ENCODE peak calls at places on chromosomes 1 and 21, in ten cellular contexts. One of them, this sample, is unnamed.

GRCh38 chr1:209774592-209774991 is 9.8 kb downstream of the C1orf74 start:
- DNase-seq in right lobe of liver: no peak
- DNase-seq in left lung: no peak
- DNase-seq in K562: no peak
- DNase-seq in lower lobe of right lung: no peak
- DNase-seq in left ventricle myocardium inferior: no peak
- DNase-seq in tibial nerve: no peak
- DNase-seq in neural progenitor cell: no peak
- DNase-seq in tibial artery: no peak
- DNase-seq in transverse colon: no peak
- DNase-seq in this sample: no peak

GRCh38 chr21:45410865-45411809 is 6.2 kb downstream of the COL18A1 start:
- DNase-seq in right lobe of liver: peak
- DNase-seq in left lung: peak
- DNase-seq in K562: peak
- DNase-seq in lower lobe of right lung: no peak
- DNase-seq in left ventricle myocardium inferior: peak
- DNase-seq in tibial nerve: no peak
- DNase-seq in neural progenitor cell: no peak
- DNase-seq in tibial artery: peak
- DNase-seq in transverse colon: no peak
- DNase-seq in this sample: no peak

GRCh38 chr1:217472915-217473314 is 158.0 kb downstream of the GPATCH2 start:
- DNase-seq in right lobe of liver: no peak
- DNase-seq in left lung: no peak
- DNase-seq in K562: no peak
- DNase-seq in lower lobe of right lung: no peak
- DNase-seq in left ventricle myocardium inferior: no peak
- DNase-seq in tibial nerve: no peak
- DNase-seq in neural progenitor cell: no peak
- DNase-seq in tibial artery: no peak
- DNase-seq in transverse colon: no peak
- DNase-seq in this sample: no peak

GRCh38 chr1:13812456-13813397 is 112.7 kb downstream of the PRDM2 start:
- DNase-seq in right lobe of liver: no peak
- DNase-seq in left lung: no peak
- DNase-seq in K562: no peak
- DNase-seq in lower lobe of right lung: no peak
- DNase-seq in left ventricle myocardium inferior: no peak
- DNase-seq in tibial nerve: no peak
- DNase-seq in neural progenitor cell: no peak
- DNase-seq in tibial artery: no peak
- DNase-seq in transverse colon: no peak
- DNase-seq in this sample: no peak

GRCh38 chr1:12771186-12771585 is 2.4 kb upstream of the PRAMEF12 start:
- DNase-seq in right lobe of liver: no peak
- DNase-seq in left lung: no peak
- DNase-seq in K562: no peak
- DNase-seq in lower lobe of right lung: no peak
- DNase-seq in left ventricle myocardium inferior: no peak
- DNase-seq in tibial nerve: no peak
- DNase-seq in neural progenitor cell: no peak
- DNase-seq in tibial artery: no peak
- DNase-seq in transverse colon: no peak
- DNase-seq in this sample: no peak

GRCh38 chr21:41821081-41821755 is 54.4 kb upstream of the RIPK4 start:
- DNase-seq in right lobe of liver: peak
- DNase-seq in left lung: no peak
- DNase-seq in K562: no peak
- DNase-seq in lower lobe of right lung: no peak
- DNase-seq in left ventricle myocardium inferior: no peak
- DNase-seq in tibial nerve: no peak
- DNase-seq in neural progenitor cell: no peak
- DNase-seq in tibial artery: peak
- DNase-seq in transverse colon: no peak
- DNase-seq in this sample: no peak

GRCh38 chr1:107534632-107535031 is 393.8 kb downstream of the NTNG1 start:
- DNase-seq in right lobe of liver: no peak
- DNase-seq in left lung: no peak
- DNase-seq in K562: no peak
- DNase-seq in lower lobe of right lung: no peak
- DNase-seq in left ventricle myocardium inferior: no peak
- DNase-seq in tibial nerve: no peak
- DNase-seq in neural progenitor cell: no peak
- DNase-seq in tibial artery: no peak
- DNase-seq in transverse colon: peak
- DNase-seq in this sample: no peak

GRCh38 chr1:121546830-121547680 is 362.3 kb downstream of the SRGAP2C start:
- DNase-seq in right lobe of liver: no peak
- DNase-seq in left lung: no peak
- DNase-seq in K562: no peak
- DNase-seq in lower lobe of right lung: no peak
- DNase-seq in left ventricle myocardium inferior: no peak
- DNase-seq in tibial nerve: no peak
- DNase-seq in neural progenitor cell: no peak
- DNase-seq in tibial artery: no peak
- DNase-seq in transverse colon: no peak
- DNase-seq in this sample: no peak

GRCh38 chr1:106986603-106987002 is 69.9 kb upstream of the PRMT6 start:
- DNase-seq in right lobe of liver: no peak
- DNase-seq in left lung: no peak
- DNase-seq in K562: no peak
- DNase-seq in lower lobe of right lung: no peak
- DNase-seq in left ventricle myocardium inferior: no peak
- DNase-seq in tibial nerve: no peak
- DNase-seq in neural progenitor cell: peak
- DNase-seq in tibial artery: no peak
- DNase-seq in transverse colon: no peak
- DNase-seq in this sample: no peak

GRCh38 chr1:66446261-66447001 is 87.5 kb upstream of the SGIP1 start:
- DNase-seq in right lobe of liver: no peak
- DNase-seq in left lung: no peak
- DNase-seq in K562: peak
- DNase-seq in lower lobe of right lung: no peak
- DNase-seq in left ventricle myocardium inferior: no peak
- DNase-seq in tibial nerve: no peak
- DNase-seq in neural progenitor cell: peak
- DNase-seq in tibial artery: no peak
- DNase-seq in transverse colon: no peak
- DNase-seq in this sample: peak

GRCh38 chr1:59027176-59027575 is 243.3 kb upstream of the JUN start:
- DNase-seq in right lobe of liver: no peak
- DNase-seq in left lung: no peak
- DNase-seq in K562: no peak
- DNase-seq in lower lobe of right lung: no peak
- DNase-seq in left ventricle myocardium inferior: no peak
- DNase-seq in tibial nerve: no peak
- DNase-seq in neural progenitor cell: no peak
- DNase-seq in tibial artery: no peak
- DNase-seq in transverse colon: no peak
- DNase-seq in this sample: no peak

GRCh38 chr1:47331875-47332274 is 1.7 kb upstream of the CMPK1 start:
- DNase-seq in right lobe of liver: no peak
- DNase-seq in left lung: no peak
- DNase-seq in K562: no peak
- DNase-seq in lower lobe of right lung: no peak
- DNase-seq in left ventricle myocardium inferior: no peak
- DNase-seq in tibial nerve: no peak
- DNase-seq in neural progenitor cell: no peak
- DNase-seq in tibial artery: no peak
- DNase-seq in transverse colon: no peak
- DNase-seq in this sample: no peak

GRCh38 chr1:203038891-203039608 is 12.8 kb downstream of the PPFIA4 start:
- DNase-seq in right lobe of liver: peak
- DNase-seq in left lung: peak
- DNase-seq in K562: peak
- DNase-seq in lower lobe of right lung: peak
- DNase-seq in left ventricle myocardium inferior: peak
- DNase-seq in tibial nerve: peak
- DNase-seq in neural progenitor cell: peak
- DNase-seq in tibial artery: peak
- DNase-seq in transverse colon: peak
- DNase-seq in this sample: peak

GRCh38 chr1:64699327-64699726 is 45.5 kb upstream of the RAVER2 start:
- DNase-seq in right lobe of liver: no peak
- DNase-seq in left lung: no peak
- DNase-seq in K562: no peak
- DNase-seq in lower lobe of right lung: no peak
- DNase-seq in left ventricle myocardium inferior: no peak
- DNase-seq in tibial nerve: no peak
- DNase-seq in neural progenitor cell: peak
- DNase-seq in tibial artery: no peak
- DNase-seq in transverse colon: no peak
- DNase-seq in this sample: no peak

GRCh38 chr1:36609241-36610027 is 126.7 kb upstream of the CSF3R start:
- DNase-seq in right lobe of liver: peak
- DNase-seq in left lung: no peak
- DNase-seq in K562: peak
- DNase-seq in lower lobe of right lung: no peak
- DNase-seq in left ventricle myocardium inferior: no peak
- DNase-seq in tibial nerve: no peak
- DNase-seq in neural progenitor cell: peak
- DNase-seq in tibial artery: no peak
- DNase-seq in transverse colon: peak
- DNase-seq in this sample: peak

DNA sequence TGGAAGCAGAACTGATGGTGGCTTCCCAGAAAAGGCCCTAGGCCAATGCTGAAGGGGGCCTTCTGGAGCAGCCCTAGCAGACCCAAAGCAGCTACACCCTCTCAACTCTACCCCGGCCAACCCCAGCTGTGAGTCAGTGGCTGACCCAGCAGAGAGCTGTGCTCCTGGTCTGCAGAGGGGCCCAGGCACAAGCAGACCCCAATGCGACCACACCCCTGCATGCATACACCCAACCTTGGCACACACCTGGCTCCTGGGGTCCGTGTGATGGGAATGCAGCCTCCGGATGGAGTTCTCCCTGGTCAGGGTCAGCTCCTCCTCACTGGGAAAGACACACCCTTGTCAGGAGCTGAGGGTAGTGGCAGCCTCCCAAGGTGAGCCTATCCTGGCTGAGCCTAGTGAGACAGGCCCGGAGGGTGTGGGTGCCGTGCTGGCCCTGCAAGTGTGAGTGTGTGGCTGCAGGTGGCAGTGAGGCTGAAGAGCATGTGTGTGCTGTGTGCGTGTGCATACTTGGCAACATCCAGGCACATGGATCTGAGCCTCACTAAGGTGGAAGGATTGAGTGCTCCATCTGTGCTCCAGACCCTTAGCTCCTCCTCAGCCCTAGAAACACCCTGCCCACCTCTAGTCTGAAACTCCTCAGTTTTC is 3.9 kb upstream of the ARHGAP30 start:
- DNase-seq in right lobe of liver: no peak
- DNase-seq in left lung: no peak
- DNase-seq in K562: no peak
- DNase-seq in lower lobe of right lung: no peak
- DNase-seq in left ventricle myocardium inferior: no peak
- DNase-seq in tibial nerve: no peak
- DNase-seq in neural progenitor cell: no peak
- DNase-seq in tibial artery: no peak
- DNase-seq in transverse colon: peak
- DNase-seq in this sample: peak
- TF ChIP-seq CTCF in right lobe of liver: no peak
- TF ChIP-seq CTCF in left lung: no peak
- TF ChIP-seq CTCF in K562: no peak
- TF ChIP-seq CTCF in lower lobe of right lung: no peak
- TF ChIP-seq CTCF in left ventricle myocardium inferior: no peak
- TF ChIP-seq CTCF in tibial nerve: no peak
- TF ChIP-seq CTCF in neural progenitor cell: no peak
- TF ChIP-seq CTCF in tibial artery: no peak
- TF ChIP-seq CTCF in transverse colon: no peak
- TF ChIP-seq CTCF in this sample: no peak

GRCh38 chr1:234502785-234503184 is 23.8 kb upstream of the TARBP1 start:
- DNase-seq in right lobe of liver: no peak
- DNase-seq in left lung: no peak
- DNase-seq in K562: no peak
- DNase-seq in lower lobe of right lung: no peak
- DNase-seq in left ventricle myocardium inferior: no peak
- DNase-seq in tibial nerve: no peak
- DNase-seq in neural progenitor cell: no peak
- DNase-seq in tibial artery: no peak
- DNase-seq in transverse colon: no peak
- DNase-seq in this sample: no peak
- H3K27ac ChIP-seq in right lobe of liver: peak
- H3K27ac ChIP-seq in left lung: no peak
- H3K27ac ChIP-seq in K562: no peak
- H3K27ac ChIP-seq in lower lobe of right lung: no peak
- H3K27ac ChIP-seq in left ventricle myocardium inferior: peak
- H3K27ac ChIP-seq in tibial nerve: no peak
- H3K27ac ChIP-seq in neural progenitor cell: no peak
- H3K27ac ChIP-seq in tibial artery: peak
- H3K27ac ChIP-seq in transverse colon: peak
- H3K27ac ChIP-seq in this sample: no peak

GRCh38 chr1:181095260-181095659 is 6.8 kb downstream of the IER5 start:
- DNase-seq in right lobe of liver: no peak
- DNase-seq in left lung: no peak
- DNase-seq in K562: no peak
- DNase-seq in lower lobe of right lung: no peak
- DNase-seq in left ventricle myocardium inferior: no peak
- DNase-seq in tibial nerve: no peak
- DNase-seq in neural progenitor cell: no peak
- DNase-seq in tibial artery: no peak
- DNase-seq in transverse colon: no peak
- DNase-seq in this sample: no peak
- TF ChIP-seq CTCF in right lobe of liver: no peak
- TF ChIP-seq CTCF in left lung: no peak
- TF ChIP-seq CTCF in K562: no peak
- TF ChIP-seq CTCF in lower lobe of right lung: no peak
- TF ChIP-seq CTCF in left ventricle myocardium inferior: no peak
- TF ChIP-seq CTCF in tibial nerve: no peak
- TF ChIP-seq CTCF in neural progenitor cell: no peak
- TF ChIP-seq CTCF in tibial artery: no peak
- TF ChIP-seq CTCF in transverse colon: no peak
- TF ChIP-seq CTCF in this sample: no peak

DNA sequence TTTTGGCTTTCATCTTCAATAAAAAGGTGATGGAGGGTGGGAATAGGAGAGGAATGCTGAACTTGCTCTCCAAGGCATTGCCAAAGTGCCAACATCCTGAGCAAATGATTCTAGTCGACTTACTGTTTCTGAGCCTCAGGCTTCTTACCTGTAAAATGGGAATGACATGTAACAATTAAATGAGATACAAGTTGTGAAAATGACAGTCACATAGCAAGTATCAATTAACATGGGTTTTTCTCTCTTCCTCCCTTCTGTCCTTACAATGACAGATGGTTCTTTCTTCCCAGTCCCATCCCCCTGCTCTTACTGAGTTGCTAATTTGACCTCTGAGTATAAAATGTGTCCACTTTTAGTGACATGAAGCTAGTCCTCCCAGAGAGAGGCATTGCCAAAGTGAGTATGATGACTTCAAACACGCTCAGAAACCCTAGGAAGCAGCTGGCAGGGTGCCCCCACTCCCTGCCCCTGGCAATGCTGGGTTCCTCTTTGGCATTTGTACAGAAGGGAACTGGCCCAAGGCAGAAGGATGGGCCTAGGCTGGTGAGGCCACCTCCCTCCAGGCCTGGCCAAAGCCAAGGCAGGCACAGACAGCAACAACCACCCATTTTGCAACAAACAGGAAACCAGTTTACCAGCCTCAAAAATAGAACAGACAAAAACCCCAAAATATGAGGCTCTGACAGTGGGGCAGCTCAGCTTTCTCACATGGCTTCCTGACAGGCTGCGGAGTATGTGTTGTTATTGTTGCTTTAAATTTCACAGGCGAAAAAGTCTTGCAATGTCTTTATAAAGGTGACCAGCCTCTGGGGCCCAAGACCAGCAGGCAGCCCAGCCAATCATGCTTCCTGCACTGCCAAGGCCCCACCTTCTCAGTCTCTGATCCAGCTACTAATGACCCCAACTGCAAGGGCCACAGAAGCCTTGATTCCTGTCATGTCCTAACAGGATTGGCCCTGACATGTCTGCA is 115.9 kb downstream of the HIVEP3 start:
- DNase-seq in right lobe of liver: no peak
- DNase-seq in left lung: peak
- DNase-seq in K562: no peak
- DNase-seq in lower lobe of right lung: peak
- DNase-seq in left ventricle myocardium inferior: peak
- DNase-seq in tibial nerve: peak
- DNase-seq in neural progenitor cell: no peak
- DNase-seq in tibial artery: peak
- DNase-seq in transverse colon: peak
- DNase-seq in this sample: peak
- H3K27ac ChIP-seq in right lobe of liver: no peak
- H3K27ac ChIP-seq in left lung: peak
- H3K27ac ChIP-seq in K562: no peak
- H3K27ac ChIP-seq in lower lobe of right lung: peak
- H3K27ac ChIP-seq in left ventricle myocardium inferior: peak
- H3K27ac ChIP-seq in tibial nerve: peak
- H3K27ac ChIP-seq in neural progenitor cell: no peak
- H3K27ac ChIP-seq in tibial artery: peak
- H3K27ac ChIP-seq in transverse colon: no peak
- H3K27ac ChIP-seq in this sample: peak